ENCODE peak calls at places on chromosomes 6 and 20, in six cellular contexts. F, O, Z, M, T and P are unnamed samples.

GRCh38 chr20:18972251-18972876 is 158.8 kb downstream of the SCP2D1 start:
- DNase-seq in Z (no peak), M (no peak), O (no peak), F (no peak), T (no peak), P (no peak)

GRCh38 chr20:10419550-10420133 is 14.4 kb downstream of the MKKS start:
- DNase-seq in Z (no peak), T (peak), F (peak), O (no peak), M (no peak), P (no peak)

GRCh38 chr20:5041433-5041832 is 40.1 kb upstream of the SLC23A2 start:
- DNase-seq in Z (no peak), F (peak), O (no peak), T (peak), M (no peak), P (no peak)

GRCh38 chr6:29864037-29864795 is 36.6 kb downstream of the HLA-G start:
- DNase-seq in O (no peak), T (no peak), F (peak), Z (no peak), M (no peak), P (no peak)

GRCh38 chr6:53664623-53665022 is 933 bp downstream of the KLHL31 start:
- DNase-seq in M (no peak), F (no peak), O (peak), T (no peak), Z (no peak), P (no peak)

GRCh38 chr6:11036977-11037430 is 7.1 kb downstream of the ELOVL2 start:
- DNase-seq in O (no peak), Z (no peak), T (no peak), F (no peak), M (no peak), P (no peak)

GRCh38 chr6:41577865-41578713 is 31.9 kb downstream of the FOXP4 start:
- DNase-seq in Z (peak), O (no peak), F (peak), T (peak), M (no peak), P (peak)

GRCh38 chr20:18537651-18538050 is 29.6 kb upstream of the SMIM26 start:
- DNase-seq in Z (no peak), O (no peak), M (no peak), F (peak), T (peak), P (no peak)

GRCh38 chr20:50226093-50226974 is 35.7 kb downstream of the CEBPB start:
- DNase-seq in O (peak), T (peak), F (peak), Z (no peak), M (peak), P (no peak)

GRCh38 chr6:35716798-35717197 is 20.0 kb upstream of the ARMC12 start:
- DNase-seq in F (no peak), O (no peak), Z (no peak), M (no peak), T (no peak), P (no peak)

GRCh38 chr6:148577687-148578488 is 168.9 kb upstream of the UST start:
- DNase-seq in Z (peak), M (peak), T (peak), F (peak), O (peak), P (peak)

GRCh38 chr6:41159415-41160082 is 3.4 kb downstream of the TREM2 start:
- DNase-seq in F (no peak), O (no peak), T (no peak), Z (no peak), M (no peak), P (no peak)

GRCh38 chr20:25058797-25059486 is 1.0 kb upstream of the ACSS1 start:
- DNase-seq in Z (peak), F (no peak), T (no peak), M (no peak), O (no peak), P (no peak)

GRCh38 chr6:15416932-15417509 is 171.2 kb downstream of the JARID2 start:
- DNase-seq in F (no peak), O (no peak), M (no peak), T (no peak), Z (no peak), P (no peak)

GRCh38 chr6:135869857-135870256 is 18.4 kb downstream of the PDE7B start:
- DNase-seq in F (peak), O (no peak), M (no peak), Z (no peak), T (peak), P (no peak)

GRCh38 chr6:134422426-134423231 is 104.7 kb upstream of the SGK1 start:
- DNase-seq in T (peak), Z (no peak), M (no peak), O (no peak), F (peak), P (no peak)

GRCh38 chr20:22802296-22802695 is 217.9 kb upstream of the FOXA2 start:
- DNase-seq in F (no peak), Z (no peak), T (no peak), M (no peak), O (no peak), P (no peak)

GRCh38 chr6:146850238-146850896 is 251.6 kb downstream of the ADGB start:
- DNase-seq in T (peak), F (peak), O (no peak), M (no peak), Z (no peak), P (no peak)

GRCh38 chr6:52610745-52611355 is 34.0 kb upstream of the TRAM2 start:
- DNase-seq in Z (no peak), T (peak), F (peak), M (no peak), O (no peak), P (no peak)

GRCh38 chr20:44967207-44967807 is 995 bp downstream of the STK4 start:
- DNase-seq in O (no peak), Z (peak), T (peak), F (no peak), M (no peak), P (no peak)

GRCh38 chr6:15074806-15075205 is 171.1 kb upstream of the JARID2 start:
- DNase-seq in O (no peak), T (no peak), F (no peak), M (no peak), Z (no peak), P (no peak)

GRCh38 chr6:165615629-165616028 is 47.4 kb downstream of the PDE10A start:
- DNase-seq in F (peak), T (peak), M (no peak), Z (peak), O (no peak), P (no peak)

GRCh38 chr6:134379086-134379485 is 61.2 kb upstream of the SGK1 start:
- DNase-seq in Z (peak), F (no peak), M (peak), O (peak), T (no peak), P (no peak)

GRCh38 chr6:4185419-4185818 is 50.0 kb upstream of the ECI2 start:
- DNase-seq in T (peak), Z (no peak), M (no peak), O (no peak), F (peak), P (no peak)

GRCh38 chr20:31857861-31858835 is 12.2 kb downstream of the DUSP15 start:
- DNase-seq in M (no peak), Z (no peak), O (no peak), T (no peak), F (no peak), P (no peak)

DNA sequence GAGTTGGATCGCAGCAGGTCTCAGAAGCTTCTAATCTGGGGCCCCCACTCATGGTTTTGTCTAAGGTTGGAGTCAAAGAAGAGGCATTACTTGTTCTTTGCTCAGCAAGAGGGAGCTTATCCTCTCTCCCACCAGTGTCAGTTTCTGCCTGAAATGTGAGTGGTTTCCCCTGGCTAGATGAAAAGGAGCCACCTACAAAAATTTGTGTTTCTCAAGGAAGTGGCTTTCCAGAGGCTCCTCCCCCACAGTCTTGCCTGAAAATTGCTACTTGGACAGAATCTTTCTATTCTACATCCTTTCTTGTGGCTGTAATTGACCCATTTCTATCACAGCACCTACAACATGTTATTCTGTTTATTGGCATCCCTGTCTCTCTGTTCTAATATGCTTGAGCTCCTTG is 37.9 kb downstream of the SCML4 start:
- DNase-seq in M (no peak), Z (peak), O (no peak), F (no peak), T (no peak), P (no peak)
- TF ChIP-seq CTCF in M (no peak), Z (no peak), O (no peak), F (no peak), T (no peak), P (no peak)

GRCh38 chr20:62778601-62779416 is 17.5 kb upstream of the MRGBP start:
- DNase-seq in O (no peak), M (no peak), T (no peak), Z (no peak), F (no peak), P (no peak)
- TF ChIP-seq CTCF in O (no peak), M (no peak), T (no peak), Z (no peak), F (no peak), P (no peak)

DNA sequence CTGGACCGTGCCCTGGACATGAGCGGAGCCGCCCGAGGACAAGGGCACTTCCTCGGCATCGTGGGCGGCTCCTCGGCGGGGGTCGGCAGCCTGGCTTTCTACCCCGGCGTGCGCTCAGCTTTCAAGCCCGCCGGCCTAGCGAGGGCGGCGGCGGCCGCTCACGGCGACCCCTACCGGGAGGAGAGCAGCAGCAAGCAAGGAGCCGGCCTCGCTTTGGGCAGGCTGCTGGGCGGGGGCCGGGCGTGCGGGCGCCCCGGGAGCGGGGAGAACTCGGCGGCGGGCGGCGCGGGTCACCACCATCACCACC is 6.7 kb downstream of the PRDM13 start:
- DNase-seq in M (peak), T (peak), O (no peak), Z (peak), F (peak), P (peak)
- TF ChIP-seq CTCF in M (peak), T (peak), O (peak), Z (peak), F (peak), P (peak)

GRCh38 chr20:48920527-48921167 is 864 bp upstream of the ARFGEF2 start:
- DNase-seq in O (no peak), M (no peak), Z (no peak), T (no peak), F (no peak), P (no peak)

GRCh38 chr20:48919882-48920526 is 1.5 kb upstream of the ARFGEF2 start:
- DNase-seq in T (no peak), O (no peak), F (no peak), M (no peak), Z (peak), P (no peak)

GRCh38 chr20:48923149-48923718 is 1.7 kb downstream of the ARFGEF2 start:
- DNase-seq in O (no peak), F (no peak), M (no peak), Z (no peak), T (no peak), P (no peak)

GRCh38 chr20:48921168-48921882 is at the start of gene ARFGEF2:
- DNase-seq in M (peak), Z (peak), O (peak), T (peak), F (peak), P (peak)

DNA sequence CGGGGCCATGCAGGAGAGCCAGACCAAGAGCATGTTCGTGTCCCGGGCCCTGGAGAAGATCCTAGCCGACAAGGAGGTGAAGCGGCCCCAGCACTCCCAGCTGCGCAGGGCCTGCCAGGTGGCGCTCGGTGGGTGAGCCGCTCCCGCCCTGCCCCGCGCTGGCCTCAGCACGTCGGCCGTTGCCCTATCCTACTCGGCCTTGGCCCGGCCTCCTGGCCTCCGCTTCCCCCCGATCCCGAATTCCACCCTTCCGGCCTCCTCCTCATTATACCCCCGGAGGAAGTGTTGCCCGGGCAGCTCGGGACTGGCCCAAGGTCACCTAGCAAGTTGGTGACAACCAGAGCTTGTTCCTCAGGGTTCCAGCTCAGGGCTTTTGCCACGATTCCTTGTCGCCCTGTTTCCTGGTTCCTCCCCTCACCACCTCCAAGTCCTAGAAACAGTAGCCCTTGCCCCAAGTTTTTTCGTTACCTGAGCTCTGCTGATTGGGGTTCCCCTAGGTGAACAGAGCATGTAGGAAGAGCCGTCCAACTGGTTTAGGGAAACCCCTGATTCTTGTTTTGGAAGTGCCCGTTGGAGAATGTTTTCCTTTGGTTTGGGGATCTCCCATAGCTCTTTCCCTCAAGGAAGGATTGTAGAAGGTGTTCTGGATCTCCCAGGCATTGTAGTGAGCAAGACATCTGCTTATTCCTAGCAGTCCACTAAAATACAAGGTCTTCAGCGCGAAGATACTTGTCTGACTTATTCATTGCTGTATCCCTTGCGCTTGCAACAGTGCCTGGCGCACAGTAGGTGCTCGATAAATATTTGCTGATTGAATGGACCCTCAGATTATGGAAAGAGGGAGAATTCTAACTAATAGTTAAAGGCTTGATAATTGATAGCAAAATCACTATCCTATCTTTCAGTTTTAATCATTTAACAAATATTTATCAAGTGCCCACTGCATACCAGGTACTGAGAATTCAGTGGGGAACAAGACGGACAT is 664 bp downstream of the ARFGEF2 start:
- DNase-seq in O (peak), M (peak), Z (peak), T (peak), F (peak), P (no peak)
- TF ChIP-seq CTCF in O (no peak), M (no peak), Z (no peak), T (no peak), F (no peak), P (no peak)

GRCh38 chr6:117829594-117830319 is 77.3 kb upstream of the SLC35F1 start:
- DNase-seq in O (no peak), T (peak), F (peak), M (no peak), Z (no peak), P (peak)
- TF ChIP-seq CTCF in O (peak), T (peak), F (peak), M (no peak), Z (no peak), P (peak)

GRCh38 chr6:137870744-137871247 is 3.7 kb downstream of the TNFAIP3 start:
- DNase-seq in Z (no peak), T (no peak), M (no peak), F (peak), O (no peak), P (no peak)
- TF ChIP-seq CTCF in Z (no peak), T (peak), M (no peak), F (peak), O (no peak), P (no peak)